ENCODE peak calls at places on chromosomes 13 and 19, in eight cellular contexts. J, M, U, O, A, F, P and K are unnamed samples.

GRCh38 chr19:43572172-43572588 is 3.1 kb downstream of the XRCC1 start:
- DNase-seq in J (no peak), P (no peak), O (no peak), A (no peak), F (no peak), U (no peak), M (no peak), K (no peak)

GRCh38 chr13:28138756-28139470 is 568 bp downstream of the PAN3 start:
- DNase-seq in M (peak; percentile 84), P (peak; percentile 89), A (peak; percentile 95), O (peak; percentile 85), F (peak; percentile 85), U (peak; percentile 63), J (peak; percentile 98), K (peak; percentile 96)

GRCh38 chr13:48571121-48571901 is 38.4 kb upstream of the RCBTB2 start:
- DNase-seq in F (no peak), M (peak; percentile 64), P (peak; percentile 70), A (no peak), U (no peak), J (no peak), O (no peak), K (no peak)

GRCh38 chr19:53580871-53581835 is 43.2 kb downstream of the ZNF331 start:
- DNase-seq in J (no peak), A (no peak), M (no peak), P (no peak), F (peak; percentile 44), O (no peak), U (no peak), K (peak; percentile 37)

GRCh38 chr13:113021811-113022210 is 52.8 kb downstream of the MCF2L start:
- DNase-seq in O (no peak), F (no peak), J (no peak), A (no peak), M (no peak), P (no peak), U (no peak), K (no peak)

GRCh38 chr13:66689628-66690027 is 540.5 kb downstream of the PCDH9 start:
- DNase-seq in P (peak; percentile 58), A (no peak), O (no peak), U (no peak), M (no peak), J (no peak), F (no peak), K (no peak)

GRCh38 chr13:102846261-102847015 is 606 bp downstream of the ERCC5 start:
- DNase-seq in O (peak; percentile 50), P (peak; percentile 55), A (peak; percentile 67), F (peak; percentile 55), J (peak; percentile 32), U (peak; percentile 8), M (no peak), K (peak; percentile 78)

GRCh38 chr13:28716511-28716910 is 2.3 kb downstream of the SLC46A3 start:
- DNase-seq in J (no peak), A (no peak), P (peak; percentile 93), F (no peak), U (peak; percentile 35), O (peak; percentile 59), M (no peak), K (peak; percentile 78)